ENCODE peak calls at places on chromosomes 7 and 10, in nine cellular contexts. Y, C, J, O, R, T, N, D and B are unnamed samples. For H3K4me1, the result is how much of the 10 kb centered on the place peaks cover.

GRCh38 chr10:589961-590680 is 99.3 kb downstream of the DIP2C start:
- DNase-seq in Y (no peak), C (no peak), J (no peak), O (no peak), R (no peak), T (no peak), N (no peak), D (no peak), B (no peak)

GRCh38 chr10:43250925-43251663 is 15.8 kb downstream of the RASGEF1A start:
- DNase-seq in Y (no peak), C (no peak), J (no peak), O (peak), R (no peak), T (no peak), N (peak), D (no peak), B (no peak)

GRCh38 chr7:28957822-28958234 is 302 bp downstream of the TRIL start:
- DNase-seq in Y (no peak), C (no peak), J (peak), O (no peak), R (no peak), T (no peak), N (peak), D (no peak), B (no peak)

GRCh38 chr7:154906201-154906600 is 96.7 kb downstream of the PAXIP1 start:
- DNase-seq in Y (no peak), C (no peak), J (no peak), O (no peak), R (no peak), T (no peak), N (no peak), D (no peak), B (no peak)

GRCh38 chr7:101877882-101878591 is 60.6 kb downstream of the CUX1 start:
- DNase-seq in Y (no peak), C (no peak), J (no peak), O (no peak), R (no peak), T (no peak), N (no peak), D (no peak), B (no peak)

GRCh38 chr10:30190831-30191552 is 131.6 kb upstream of the JCAD start:
- DNase-seq in Y (no peak), C (no peak), J (no peak), O (no peak), R (no peak), T (no peak), N (no peak), D (no peak), B (no peak)

GRCh38 chr7:106376026-106376799 is 91.4 kb upstream of the NAMPT start:
- DNase-seq in Y (no peak), C (no peak), J (no peak), O (no peak), R (peak), T (no peak), N (no peak), D (no peak), B (no peak)

GRCh38 chr7:109641445-109641844 is 1071.8 kb downstream of the DNAJB9 start:
- DNase-seq in Y (no peak), C (peak), J (no peak), O (no peak), R (no peak), T (no peak), N (no peak), D (no peak), B (peak)

GRCh38 chr7:20173828-20174227 is 43.4 kb downstream of the MACC1 start:
- DNase-seq in Y (no peak), C (no peak), J (no peak), O (no peak), R (no peak), T (no peak), N (no peak), D (no peak), B (no peak)

GRCh38 chr7:98418271-98418635 is 17.4 kb upstream of the BAIAP2L1 start:
- DNase-seq in Y (no peak), C (peak), J (no peak), O (no peak), R (no peak), T (no peak), N (no peak), D (no peak), B (no peak)

GRCh38 chr7:80608292-80608691 is 30.1 kb upstream of the CD36 start:
- DNase-seq in Y (no peak), C (no peak), J (no peak), O (no peak), R (no peak), T (no peak), N (no peak), D (no peak), B (no peak)

GRCh38 chr10:73802276-73802991 is 9.0 kb downstream of the NDST2 start:
- DNase-seq in Y (no peak), C (peak), J (no peak), O (no peak), R (no peak), T (no peak), N (no peak), D (no peak), B (no peak)

GRCh38 chr7:47669178-47669878 is 87.4 kb upstream of the TNS3 start:
- DNase-seq in Y (no peak), C (peak), J (no peak), O (no peak), R (peak), T (peak), N (no peak), D (no peak), B (peak)

GRCh38 chr10:47326927-47327330 is 4.7 kb downstream of the GDF2 start:
- DNase-seq in Y (no peak), C (no peak), J (no peak), O (no peak), R (no peak), T (no peak), N (no peak), D (peak), B (no peak)

GRCh38 chr7:44607141-44608068 is 978 bp downstream of the OGDH start:
- DNase-seq in Y (no peak), C (no peak), J (no peak), O (no peak), R (no peak), T (no peak), N (no peak), D (no peak), B (no peak)

GRCh38 chr10:27104919-27105318 is 4.6 kb upstream of the ANKRD26 start:
- DNase-seq in Y (no peak), C (no peak), J (no peak), O (no peak), R (no peak), T (no peak), N (no peak), D (no peak), B (no peak)

GRCh38 chr7:36986429-36987362 is 262.4 kb upstream of the AOAH start:
- DNase-seq in Y (peak), C (peak), J (peak), O (no peak), R (peak), T (peak), N (peak), D (peak), B (peak)

GRCh38 chr7:19235680-19236079 is 90.5 kb upstream of the FERD3L start:
- DNase-seq in Y (no peak), C (no peak), J (no peak), O (no peak), R (no peak), T (no peak), N (no peak), D (no peak), B (peak)

GRCh38 chr10:64394744-64395143 is 873.5 kb downstream of the REEP3 start:
- DNase-seq in Y (no peak), C (peak), J (no peak), O (no peak), R (peak), T (no peak), N (no peak), D (no peak), B (no peak)

GRCh38 chr7:106054133-106054532 is 58.0 kb downstream of the SYPL1 start:
- DNase-seq in Y (no peak), C (no peak), J (no peak), O (no peak), R (no peak), T (no peak), N (no peak), D (no peak), B (no peak)

GRCh38 chr7:24721378-24722030 is 35.8 kb downstream of the GSDME start:
- DNase-seq in Y (no peak), C (peak), J (peak), O (peak), R (no peak), T (no peak), N (no peak), D (no peak), B (peak)

GRCh38 chr10:133326745-133327650 is 9.7 kb downstream of the CALY start:
- DNase-seq in Y (no peak), C (peak), J (no peak), O (no peak), R (peak), T (no peak), N (no peak), D (no peak), B (no peak)

GRCh38 chr7:70586822-70587221 is 545.1 kb upstream of the GALNT17 start:
- DNase-seq in Y (no peak), C (no peak), J (no peak), O (no peak), R (no peak), T (no peak), N (no peak), D (no peak), B (no peak)

GRCh38 chr7:155752756-155753445 is 59.4 kb downstream of the SHH start:
- DNase-seq in Y (no peak), C (no peak), J (no peak), O (no peak), R (no peak), T (no peak), N (no peak), D (no peak), B (no peak)

GRCh38 chr7:119270045-119270464 is 1002.9 kb upstream of the KCND2 start:
- DNase-seq in Y (peak), C (peak), J (peak), O (no peak), R (peak), T (peak), N (peak), D (peak), B (peak)

GRCh38 chr7:103752995-103753394 is 236.5 kb downstream of the RELN start:
- DNase-seq in Y (no peak), C (peak), J (no peak), O (no peak), R (peak), T (no peak), N (no peak), D (no peak), B (peak)

GRCh38 chr10:58451490-58451889 is 61.2 kb upstream of the BICC1 start:
- DNase-seq in Y (no peak), C (no peak), J (no peak), O (no peak), R (no peak), T (no peak), N (no peak), D (no peak), B (no peak)

GRCh38 chr7:93856319-93856718 is 34.2 kb downstream of the TFPI2 start:
- DNase-seq in Y (no peak), C (peak), J (no peak), O (no peak), R (no peak), T (no peak), N (no peak), D (no peak), B (peak)

GRCh38 chr10:16606923-16607322 is 85.2 kb upstream of the C1QL3 start:
- DNase-seq in Y (no peak), C (no peak), J (no peak), O (no peak), R (no peak), T (no peak), N (no peak), D (no peak), B (no peak)

GRCh38 chr7:131166066-131166465 is 161.6 kb upstream of the MKLN1 start:
- DNase-seq in Y (no peak), C (peak), J (no peak), O (no peak), R (no peak), T (no peak), N (no peak), D (no peak), B (no peak)

GRCh38 chr7:142880886-142881505 is 4.5 kb downstream of the TRPV6 start:
- DNase-seq in Y (peak), C (peak), J (peak), O (peak), R (peak), T (no peak), N (peak), D (peak), B (no peak)

GRCh38 chr10:128526793-128527375 is 400.7 kb upstream of the MKI67 start:
- DNase-seq in Y (no peak), C (no peak), J (no peak), O (no peak), R (no peak), T (no peak), N (peak), D (no peak), B (no peak)

DNA sequence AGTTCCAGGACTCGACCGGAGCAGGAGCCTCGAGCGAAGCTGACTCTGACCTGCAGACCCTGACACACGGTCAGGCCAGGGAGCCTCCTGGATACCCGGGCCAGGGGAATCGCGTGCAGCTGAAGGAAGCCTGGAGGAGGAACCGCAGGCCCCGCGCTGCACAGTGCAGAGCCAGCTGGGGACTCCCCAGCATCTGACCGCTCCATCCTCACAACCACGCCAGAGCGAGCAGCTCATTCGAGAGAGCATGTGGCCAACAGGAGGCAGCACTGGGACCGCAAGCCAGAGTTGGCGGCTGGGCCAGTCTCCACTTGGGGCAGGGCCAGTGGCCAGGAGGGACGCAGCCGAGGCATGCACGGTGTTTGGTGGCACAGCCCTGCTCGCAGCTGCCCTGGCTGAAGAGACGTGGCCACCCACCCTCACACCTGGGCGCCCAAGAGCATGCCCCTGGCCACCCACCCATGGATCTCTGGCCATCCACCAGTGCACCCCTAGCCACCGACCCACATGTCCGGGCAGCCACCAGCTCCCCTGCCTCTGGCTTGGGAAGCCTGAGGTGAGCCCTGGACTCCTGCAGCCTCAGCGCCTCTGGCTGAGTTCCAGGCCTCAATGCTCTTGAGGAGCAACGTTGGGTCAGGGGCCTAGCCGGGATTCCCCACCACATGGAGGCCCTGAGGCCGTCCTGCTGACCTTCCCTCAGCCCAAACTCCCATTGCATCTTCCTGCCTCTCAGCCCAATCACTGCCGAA is 213.9 kb downstream of the ELFN1 start:
- DNase-seq in Y (no peak), C (no peak), J (peak), O (no peak), R (no peak), T (no peak), N (peak), D (peak), B (no peak)
- TF ChIP-seq CTCF in Y (no peak), C (no peak), J (peak), O (no peak), R (no peak), T (no peak), N (peak), D (peak), B (no peak)

GRCh38 chr7:100720320-100720644 is at the start of gene EPO:
- DNase-seq in Y (no peak), C (no peak), J (peak), O (no peak), R (no peak), T (no peak), N (no peak), D (peak), B (no peak)

GRCh38 chr7:100723732-100724275 is 3.5 kb downstream of the EPO start:
- DNase-seq in Y (no peak), C (no peak), J (no peak), O (no peak), R (no peak), T (peak), N (no peak), D (no peak), B (no peak)

GRCh38 chr7:100721505-100721812 is 1.2 kb downstream of the EPO start:
- DNase-seq in Y (no peak), C (no peak), J (no peak), O (no peak), R (no peak), T (no peak), N (no peak), D (no peak), B (no peak)

GRCh38 chr7:100720645-100721504 is 607 bp downstream of the EPO start:
- DNase-seq in Y (no peak), C (no peak), J (peak), O (no peak), R (no peak), T (no peak), N (no peak), D (peak), B (no peak)

DNA sequence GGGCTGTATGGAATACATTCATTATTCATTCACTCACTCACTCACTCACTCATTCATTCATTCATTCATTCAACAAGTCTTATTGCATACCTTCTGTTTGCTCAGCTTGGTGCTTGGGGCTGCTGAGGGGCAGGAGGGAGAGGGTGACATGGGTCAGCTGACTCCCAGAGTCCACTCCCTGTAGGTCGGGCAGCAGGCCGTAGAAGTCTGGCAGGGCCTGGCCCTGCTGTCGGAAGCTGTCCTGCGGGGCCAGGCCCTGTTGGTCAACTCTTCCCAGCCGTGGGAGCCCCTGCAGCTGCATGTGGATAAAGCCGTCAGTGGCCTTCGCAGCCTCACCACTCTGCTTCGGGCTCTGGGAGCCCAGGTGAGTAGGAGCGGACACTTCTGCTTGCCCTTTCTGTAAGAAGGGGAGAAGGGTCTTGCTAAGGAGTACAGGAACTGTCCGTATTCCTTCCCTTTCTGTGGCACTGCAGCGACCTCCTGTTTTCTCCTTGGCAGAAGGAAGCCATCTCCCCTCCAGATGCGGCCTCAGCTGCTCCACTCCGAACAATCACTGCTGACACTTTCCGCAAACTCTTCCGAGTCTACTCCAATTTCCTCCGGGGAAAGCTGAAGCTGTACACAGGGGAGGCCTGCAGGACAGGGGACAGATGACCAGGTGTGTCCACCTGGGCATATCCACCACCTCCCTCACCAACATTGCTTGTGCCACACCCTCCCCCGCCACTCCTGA is 2.4 kb downstream of the EPO start:
- DNase-seq in Y (no peak), C (no peak), J (no peak), O (no peak), R (no peak), T (peak), N (no peak), D (no peak), B (no peak)
- H3K27ac ChIP-seq in Y (no peak), C (no peak), J (no peak), O (no peak), R (no peak), T (peak), N (no peak), D (no peak), B (no peak)

GRCh38 chr7:25846722-25847121 is 305.3 kb upstream of the NFE2L3 start:
- DNase-seq in Y (no peak), C (peak), J (no peak), O (no peak), R (peak), T (no peak), N (no peak), D (no peak), B (peak)
- H3K4me1 ChIP-seq in Y (under half), C (under half), J (under half), O (under half), R (under half), T (under half), N (under half), D (under half), B (under half)

GRCh38 chr7:129644634-129645230 is 33.2 kb downstream of the NRF1 start:
- DNase-seq in Y (peak), C (peak), J (peak), O (no peak), R (peak), T (no peak), N (no peak), D (peak), B (no peak)
- TF ChIP-seq CTCF in Y (peak), C (peak), J (peak), O (no peak), R (peak), T (no peak), N (peak), D (peak), B (peak)

GRCh38 chr10:7541137-7542087 is 125.4 kb downstream of the ITIH5 start:
- DNase-seq in Y (no peak), C (no peak), J (peak), O (no peak), R (peak), T (peak), N (peak), D (no peak), B (no peak)
- H3K27ac ChIP-seq in Y (no peak), C (no peak), J (no peak), O (no peak), R (no peak), T (peak), N (peak), D (no peak), B (no peak)

GRCh38 chr7:26081627-26082026 is 70.4 kb upstream of the NFE2L3 start:
- DNase-seq in Y (no peak), C (peak), J (peak), O (no peak), R (no peak), T (no peak), N (no peak), D (no peak), B (no peak)
- H3K4me1 ChIP-seq in Y (under half), C (under half), J (under half), O (under half), R (under half), T (under half), N (under half), D (under half), B (under half)

DNA sequence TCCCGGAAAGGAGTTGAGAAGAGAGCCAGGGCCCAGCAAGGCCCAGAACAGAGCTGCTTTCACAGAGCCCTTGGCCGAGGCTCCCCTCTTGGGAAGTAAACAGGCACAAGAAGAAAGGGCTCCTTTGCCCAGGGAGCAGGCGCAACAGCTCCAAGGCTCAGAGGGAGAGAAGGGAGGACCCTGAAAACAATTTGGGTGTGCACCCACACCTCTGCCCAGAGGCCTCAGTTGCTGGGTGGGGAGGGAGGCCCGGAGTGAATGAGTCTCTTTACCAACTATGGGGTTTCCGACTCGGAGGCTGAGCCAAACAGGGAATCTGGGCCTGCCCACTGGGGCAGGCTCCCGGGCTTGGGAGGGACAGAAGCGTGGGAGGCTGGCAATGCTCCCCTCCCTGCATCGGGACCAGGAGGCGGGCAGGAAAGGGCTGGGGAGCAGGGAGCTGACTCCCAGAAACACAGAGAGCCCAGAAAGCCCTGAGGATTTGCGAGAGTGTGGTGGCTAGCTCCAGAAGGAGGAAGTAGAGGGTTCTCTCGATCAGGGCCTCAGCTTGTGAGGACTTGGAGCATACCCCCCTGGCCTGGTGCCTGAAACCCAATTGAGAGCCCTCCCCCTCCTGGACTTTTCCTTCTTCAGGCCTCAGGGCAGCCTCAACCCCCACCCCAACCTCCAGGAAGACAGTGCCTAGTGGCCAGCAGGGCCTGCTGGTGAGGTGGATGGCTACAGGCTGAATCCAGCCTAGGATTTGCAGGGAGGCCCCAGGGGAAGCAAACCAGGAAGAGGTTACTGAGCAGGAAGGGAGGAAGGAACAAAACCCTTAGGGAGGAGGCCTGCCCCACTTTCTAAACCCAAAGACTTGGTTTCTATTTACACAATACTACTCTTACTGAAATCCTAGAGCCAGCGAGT is 6.2 kb downstream of the C10orf105 start:
- DNase-seq in Y (no peak), C (no peak), J (no peak), O (no peak), R (peak), T (peak), N (no peak), D (peak), B (peak)
- TF ChIP-seq CTCF in Y (no peak), C (no peak), J (no peak), O (no peak), R (peak), T (no peak), N (no peak), D (no peak), B (peak)